ENCODE peak calls at places on chromosomes 3 and 15, in four cellular contexts. T is Right ventricle myocardium superior, A is WTC11, V is hippocampal formation. L is an unnamed sample.

GRCh38 chr15:31480356-31481058 is 153.9 kb downstream of the KLF13 start:
- DNase-seq in A (no peak), T (no peak), V (no peak), L (peak)

GRCh38 chr3:9754678-9755077 is 4.9 kb downstream of the OGG1 start:
- DNase-seq in A (no peak), V (no peak), T (no peak), L (no peak)

GRCh38 chr3:73827658-73828313 is 203.0 kb upstream of the PDZRN3 start:
- DNase-seq in T (no peak), A (no peak), V (no peak), L (no peak)

GRCh38 chr3:185549111-185549510 is 3.3 kb downstream of the LIPH start:
- DNase-seq in V (no peak), A (no peak), T (no peak), L (peak)

GRCh38 chr3:40191850-40192448 is 117.6 kb upstream of the EIF1B start:
- DNase-seq in A (peak), V (peak), T (peak), L (no peak)

GRCh38 chr15:94164202-94164807 is 67.1 kb upstream of the MCTP2 start:
- DNase-seq in V (no peak), A (peak), T (no peak), L (peak)

GRCh38 chr3:43323541-43323940 is 37.2 kb downstream of the SNRK start:
- DNase-seq in A (no peak), V (no peak), T (no peak), L (no peak)

GRCh38 chr15:91874992-91875651 is 21.6 kb downstream of the SLCO3A1 start:
- DNase-seq in T (no peak), V (no peak), A (no peak), L (peak)

GRCh38 chr3:54122046-54122801 is at the start of gene CACNA2D3:
- DNase-seq in V (no peak), A (peak), T (peak), L (no peak)

GRCh38 chr15:71373917-71374316 is 258.6 kb downstream of the THSD4 start:
- DNase-seq in T (no peak), V (no peak), A (no peak), L (no peak)

GRCh38 chr3:39499651-39500273 is 32.3 kb downstream of the MOBP start:
- DNase-seq in V (no peak), A (no peak), T (no peak), L (no peak)

GRCh38 chr3:13138566-13139145 is 65.4 kb upstream of the IQSEC1 start:
- DNase-seq in A (no peak), T (peak), V (no peak), L (peak)

GRCh38 chr15:84736375-84736774 is 12.0 kb upstream of the ZNF592 start:
- DNase-seq in A (no peak), V (no peak), T (no peak), L (no peak)

GRCh38 chr15:87959080-87959479 is 297.5 kb downstream of the NTRK3 start:
- DNase-seq in T (no peak), A (no peak), V (no peak), L (no peak)

GRCh38 chr15:88800026-88800425 is 3.2 kb upstream of the ACAN start:
- DNase-seq in T (no peak), A (no peak), V (no peak), L (no peak)

GRCh38 chr3:17850448-17850847 is 108.0 kb upstream of the TBC1D5 start:
- DNase-seq in A (no peak), T (no peak), V (no peak), L (no peak)

GRCh38 chr3:12423918-12424634 is 60.2 kb upstream of the TSEN2 start:
- DNase-seq in V (no peak), T (no peak), A (no peak), L (no peak)

GRCh38 chr3:169623971-169624370 is 39.5 kb downstream of the MECOM start:
- DNase-seq in V (no peak), A (no peak), T (no peak), L (no peak)

GRCh38 chr15:60370105-60370803 is 27.5 kb downstream of the ANXA2 start:
- DNase-seq in T (no peak), V (no peak), A (no peak), L (no peak)

GRCh38 chr15:68196445-68197169 is 8.5 kb downstream of the CALML4 start:
- DNase-seq in V (no peak), A (no peak), T (no peak), L (no peak)

GRCh38 chr15:78906310-78906608 is 33.6 kb downstream of the MORF4L1 start:
- DNase-seq in A (no peak), V (no peak), T (no peak), L (peak)

GRCh38 chr3:71064288-71064975 is 519.1 kb downstream of the FOXP1 start:
- DNase-seq in A (peak), T (peak), V (peak), L (no peak)

GRCh38 chr15:38197553-38197952 is 55.1 kb upstream of the SPRED1 start:
- DNase-seq in T (no peak), V (no peak), A (no peak), L (no peak)

L was measured in lower leg skin.